ENCODE peak calls at places on chromosomes 7 and 10, in four cellular contexts. One of them, this sample, is unnamed.

GRCh38 chr7:23894891-23895569 is 185.0 kb downstream of the STK31 start:
- DNase-seq in left cardiac atrium: no peak
- DNase-seq in NCI-H460: no peak
- DNase-seq in NCI-H1436: no peak
- DNase-seq in this sample: no peak

GRCh38 chr7:33886100-33886623 is 19.2 kb upstream of the BMPER start:
- DNase-seq in left cardiac atrium: no peak
- DNase-seq in NCI-H460: no peak
- DNase-seq in NCI-H1436: peak
- DNase-seq in this sample: no peak

GRCh38 chr7:34070486-34071323 is 165.4 kb downstream of the BMPER start:
- DNase-seq in left cardiac atrium: no peak
- DNase-seq in NCI-H460: peak
- DNase-seq in NCI-H1436: no peak
- DNase-seq in this sample: peak

GRCh38 chr7:2360791-2361190 is 6.2 kb downstream of the EIF3B start:
- DNase-seq in left cardiac atrium: no peak
- DNase-seq in NCI-H460: no peak
- DNase-seq in NCI-H1436: no peak
- DNase-seq in this sample: no peak

GRCh38 chr7:155356323-155357105 is 58.8 kb downstream of the INSIG1 start:
- DNase-seq in left cardiac atrium: peak
- DNase-seq in NCI-H460: peak
- DNase-seq in NCI-H1436: no peak
- DNase-seq in this sample: peak

GRCh38 chr7:38198356-38198755 is 20.3 kb downstream of the STARD3NL start:
- DNase-seq in left cardiac atrium: no peak
- DNase-seq in NCI-H460: no peak
- DNase-seq in NCI-H1436: no peak
- DNase-seq in this sample: no peak

GRCh38 chr10:70255329-70256299 is 22.4 kb upstream of the PPA1 start:
- DNase-seq in left cardiac atrium: no peak
- DNase-seq in NCI-H460: no peak
- DNase-seq in NCI-H1436: no peak
- DNase-seq in this sample: no peak

GRCh38 chr7:101960985-101961708 is 143.7 kb downstream of the CUX1 start:
- DNase-seq in left cardiac atrium: no peak
- DNase-seq in NCI-H460: no peak
- DNase-seq in NCI-H1436: no peak
- DNase-seq in this sample: no peak

GRCh38 chr10:98610301-98610700 is 163.6 kb upstream of the HPS1 start:
- DNase-seq in left cardiac atrium: no peak
- DNase-seq in NCI-H460: no peak
- DNase-seq in NCI-H1436: no peak
- DNase-seq in this sample: no peak

GRCh38 chr7:155198901-155199845 is 98.5 kb upstream of the INSIG1 start:
- DNase-seq in left cardiac atrium: no peak
- DNase-seq in NCI-H460: no peak
- DNase-seq in NCI-H1436: no peak
- DNase-seq in this sample: peak

GRCh38 chr7:32062150-32062549 is 8.1 kb downstream of the PDE1C start:
- DNase-seq in left cardiac atrium: peak
- DNase-seq in NCI-H460: peak
- DNase-seq in NCI-H1436: no peak
- DNase-seq in this sample: no peak

GRCh38 chr7:19242246-19242645 is 97.0 kb upstream of the FERD3L start:
- DNase-seq in left cardiac atrium: no peak
- DNase-seq in NCI-H460: no peak
- DNase-seq in NCI-H1436: no peak
- DNase-seq in this sample: no peak

GRCh38 chr7:139725077-139725476 is 52.7 kb downstream of the HIPK2 start:
- DNase-seq in left cardiac atrium: no peak
- DNase-seq in NCI-H460: no peak
- DNase-seq in NCI-H1436: no peak
- DNase-seq in this sample: peak

GRCh38 chr10:33661580-33662269 is 327.3 kb upstream of the NRP1 start:
- DNase-seq in left cardiac atrium: peak
- DNase-seq in NCI-H460: no peak
- DNase-seq in NCI-H1436: no peak
- DNase-seq in this sample: peak

GRCh38 chr7:103540986-103541385 is 95.0 kb upstream of the SLC26A5 start:
- DNase-seq in left cardiac atrium: peak
- DNase-seq in NCI-H460: no peak
- DNase-seq in NCI-H1436: no peak
- DNase-seq in this sample: no peak

GRCh38 chr10:22672594-22673392 is 41.6 kb downstream of the PIP4K2A start:
- DNase-seq in left cardiac atrium: no peak
- DNase-seq in NCI-H460: no peak
- DNase-seq in NCI-H1436: no peak
- DNase-seq in this sample: no peak

GRCh38 chr7:94957041-94957440 is 49.6 kb downstream of the PPP1R9A start:
- DNase-seq in left cardiac atrium: no peak
- DNase-seq in NCI-H460: no peak
- DNase-seq in NCI-H1436: no peak
- DNase-seq in this sample: no peak

GRCh38 chr7:72413290-72413689 is 1.2 kb upstream of the CALN1 start:
- DNase-seq in left cardiac atrium: no peak
- DNase-seq in NCI-H460: no peak
- DNase-seq in NCI-H1436: no peak
- DNase-seq in this sample: no peak

GRCh38 chr10:33335800-33336605 is 1.5 kb upstream of the NRP1 start:
- DNase-seq in left cardiac atrium: peak
- DNase-seq in NCI-H460: no peak
- DNase-seq in NCI-H1436: no peak
- DNase-seq in this sample: peak

GRCh38 chr10:24313233-24313632 is 104.3 kb downstream of the KIAA1217 start:
- DNase-seq in left cardiac atrium: no peak
- DNase-seq in NCI-H460: no peak
- DNase-seq in NCI-H1436: no peak
- DNase-seq in this sample: no peak

GRCh38 chr10:5614081-5614721 is 52.2 kb downstream of the ASB13 start:
- DNase-seq in left cardiac atrium: no peak
- DNase-seq in NCI-H460: no peak
- DNase-seq in NCI-H1436: no peak
- DNase-seq in this sample: no peak

GRCh38 chr7:73555411-73555982 is 2.0 kb downstream of the BCL7B start:
- DNase-seq in left cardiac atrium: no peak
- DNase-seq in NCI-H460: no peak
- DNase-seq in NCI-H1436: no peak
- DNase-seq in this sample: no peak

GRCh38 chr7:28478661-28479060 is 66.3 kb downstream of the CREB5 start:
- DNase-seq in left cardiac atrium: no peak
- DNase-seq in NCI-H460: no peak
- DNase-seq in NCI-H1436: no peak
- DNase-seq in this sample: no peak

GRCh38 chr10:69567920-69568319 is 5.3 kb downstream of the NEUROG3 start:
- DNase-seq in left cardiac atrium: peak
- DNase-seq in NCI-H460: peak
- DNase-seq in NCI-H1436: no peak
- DNase-seq in this sample: peak

GRCh38 chr7:70390251-70390650 is 741.7 kb upstream of the GALNT17 start:
- DNase-seq in left cardiac atrium: no peak
- DNase-seq in NCI-H460: no peak
- DNase-seq in NCI-H1436: no peak
- DNase-seq in this sample: no peak

GRCh38 chr10:82084904-82085303 is 209.9 kb downstream of the NRG3 start:
- DNase-seq in left cardiac atrium: no peak
- DNase-seq in NCI-H460: no peak
- DNase-seq in NCI-H1436: no peak
- DNase-seq in this sample: no peak

GRCh38 chr7:1673581-1674102 is 3.6 kb downstream of the ELFN1 start:
- DNase-seq in left cardiac atrium: peak
- DNase-seq in NCI-H460: no peak
- DNase-seq in NCI-H1436: no peak
- DNase-seq in this sample: no peak

GRCh38 chr7:2934984-2935740 is 91.1 kb upstream of the GNA12 start:
- DNase-seq in left cardiac atrium: no peak
- DNase-seq in NCI-H460: no peak
- DNase-seq in NCI-H1436: no peak
- DNase-seq in this sample: no peak

GRCh38 chr10:62666264-62666663 is 138.3 kb upstream of the ADO start:
- DNase-seq in left cardiac atrium: no peak
- DNase-seq in NCI-H460: no peak
- DNase-seq in NCI-H1436: no peak
- DNase-seq in this sample: no peak

GRCh38 chr7:44434201-44434600 is 56.3 kb downstream of the NUDCD3 start:
- DNase-seq in left cardiac atrium: no peak
- DNase-seq in NCI-H460: no peak
- DNase-seq in NCI-H1436: no peak
- DNase-seq in this sample: no peak

GRCh38 chr10:43401627-43402026 is 7.4 kb downstream of the HNRNPF start:
- DNase-seq in left cardiac atrium: no peak
- DNase-seq in NCI-H460: no peak
- DNase-seq in NCI-H1436: no peak
- DNase-seq in this sample: no peak

GRCh38 chr10:89122431-89123066 is 84.6 kb downstream of the CH25H start:
- DNase-seq in left cardiac atrium: no peak
- DNase-seq in NCI-H460: no peak
- DNase-seq in NCI-H1436: no peak
- DNase-seq in this sample: no peak

GRCh38 chr7:105369944-105370343 is 18.8 kb downstream of the SRPK2 start:
- DNase-seq in left cardiac atrium: no peak
- DNase-seq in NCI-H460: no peak
- DNase-seq in NCI-H1436: no peak
- DNase-seq in this sample: no peak

GRCh38 chr7:107469836-107470416 is at the start of gene GPR22:
- DNase-seq in left cardiac atrium: no peak
- DNase-seq in NCI-H460: no peak
- DNase-seq in NCI-H1436: no peak
- DNase-seq in this sample: no peak

GRCh38 chr7:5472432-5473315 is 49.0 kb upstream of the TNRC18 start:
- DNase-seq in left cardiac atrium: no peak
- DNase-seq in NCI-H460: no peak
- DNase-seq in NCI-H1436: no peak
- DNase-seq in this sample: no peak

This sample was measured in brain microvascular endothelial cell.